ENCODE peak calls at places on chromosomes 2 and 18, in ten cellular contexts. F is spleen; C is ACHN; X is Caki2; B is central memory CD4-positive, alpha-beta T cell; Z is AML-193; V is RPMI7951; T is activated CD4-positive, alpha-beta memory T cell treated with anti-CD3 and anti-CD28 coated beads for 36 hours; H is GM20000; W is anterior cingulate cortex. Y is an unnamed sample.

GRCh38 chr2:120108049-120108448 is 95.2 kb downstream of the EPB41L5 start:
- DNase-seq in F (no peak), C (no peak), X (peak; percentile 63), B (no peak), Z (no peak), V (peak; percentile 65), T (no peak), H (no peak), W (no peak), Y (peak; percentile 21)

GRCh38 chr18:31643003-31643402 is 41.4 kb downstream of the B4GALT6 start:
- DNase-seq in F (no peak), C (no peak), X (no peak), B (no peak), Z (no peak), V (no peak), T (no peak), H (no peak), W (no peak), Y (no peak)

GRCh38 chr18:24115628-24116027 is 23.2 kb upstream of the CABYR start:
- DNase-seq in F (no peak), C (no peak), X (no peak), B (no peak), Z (peak; percentile 41), V (no peak), T (no peak), H (no peak), W (no peak), Y (no peak)

GRCh38 chr2:162265666-162266467 is 22.6 kb upstream of the FAP start:
- DNase-seq in F (no peak), C (no peak), X (no peak), B (no peak), Z (no peak), V (peak; percentile 83), T (no peak), H (no peak), W (no peak), Y (no peak)

GRCh38 chr2:27378096-27378808 is 2.3 kb downstream of the ZNF513 start:
- DNase-seq in F (peak; percentile 78), C (peak; percentile 45), X (peak; percentile 41), B (no peak), Z (no peak), V (peak; percentile 27), T (no peak), H (no peak), W (no peak), Y (no peak)

GRCh38 chr2:142675398-142675797 is 202.1 kb upstream of the KYNU start:
- DNase-seq in F (no peak), C (no peak), X (no peak), B (no peak), Z (no peak), V (no peak), T (no peak), H (no peak), W (no peak), Y (no peak)

GRCh38 chr18:79876497-79876896 is 75.0 kb downstream of the SLC66A2 start:
- DNase-seq in F (peak; percentile 58), C (no peak), X (no peak), B (no peak), Z (no peak), V (no peak), T (no peak), H (no peak), W (no peak), Y (no peak)

GRCh38 chr2:12754643-12755042 is 37.9 kb downstream of the TRIB2 start:
- DNase-seq in F (no peak), C (no peak), X (no peak), B (no peak), Z (no peak), V (no peak), T (no peak), H (no peak), W (no peak), Y (peak; percentile 72)

GRCh38 chr18:54360406-54360805 is 2.7 kb downstream of the C18orf54 start:
- DNase-seq in F (no peak), C (no peak), X (no peak), B (no peak), Z (no peak), V (no peak), T (no peak), H (no peak), W (no peak), Y (no peak)

GRCh38 chr2:66508358-66509071 is 73.6 kb downstream of the MEIS1 start:
- DNase-seq in F (no peak), C (no peak), X (no peak), B (no peak), Z (no peak), V (no peak), T (no peak), H (no peak), W (no peak), Y (no peak)

Y was measured in iPS-NIHi11.